ENCODE peak calls at places on chromosomes 2 and 18, in nine cellular contexts. Z, V, I, T, J, W, X, O and M are unnamed samples.

GRCh38 chr2:28437918-28438317 is 45.3 kb downstream of the FOSL2 start:
- DNase-seq in Z (no peak), V (no peak), I (no peak), T (no peak), J (no peak), W (no peak), X (no peak), O (no peak), M (no peak)

GRCh38 chr2:8312221-8312620 is 369.6 kb upstream of the ID2 start:
- DNase-seq in Z (no peak), V (no peak), I (no peak), T (no peak), J (no peak), W (no peak), X (no peak), O (no peak), M (no peak)

GRCh38 chr2:53247986-53248735 is 519.4 kb upstream of the CHAC2 start:
- DNase-seq in Z (no peak), V (no peak), I (no peak), T (no peak), J (no peak), W (no peak), X (no peak), O (no peak), M (no peak)

GRCh38 chr2:108615480-108616090 is 81.3 kb downstream of the LIMS1 start:
- DNase-seq in Z (no peak), V (no peak), I (no peak), T (no peak), J (no peak), W (no peak), X (no peak), O (no peak), M (no peak)

GRCh38 chr2:235567842-235568241 is 74.0 kb downstream of the AGAP1 start:
- DNase-seq in Z (no peak), V (no peak), I (no peak), T (no peak), J (no peak), W (no peak), X (no peak), O (no peak), M (no peak)

GRCh38 chr2:105919191-105919811 is 174.6 kb downstream of the NCK2 start:
- DNase-seq in Z (peak), V (no peak), I (peak), T (peak), J (peak), W (no peak), X (no peak), O (no peak), M (no peak)

GRCh38 chr2:133405252-133405651 is 163.0 kb downstream of the NCKAP5 start:
- DNase-seq in Z (no peak), V (no peak), I (no peak), T (no peak), J (no peak), W (no peak), X (no peak), O (no peak), M (no peak)

GRCh38 chr2:15730545-15731212 is 139.0 kb downstream of the DDX1 start:
- DNase-seq in Z (peak), V (no peak), I (no peak), T (peak), J (peak), W (peak), X (no peak), O (peak), M (peak)

GRCh38 chr18:58218111-58218510 is 174.1 kb downstream of the NEDD4L start:
- DNase-seq in Z (no peak), V (no peak), I (no peak), T (no peak), J (no peak), W (no peak), X (no peak), O (no peak), M (no peak)

GRCh38 chr18:12334280-12335262 is 26.5 kb downstream of the TUBB6 start:
- DNase-seq in Z (no peak), V (no peak), I (no peak), T (no peak), J (no peak), W (no peak), X (no peak), O (peak), M (no peak)

GRCh38 chr2:74867841-74868658 is 34.1 kb downstream of the HK2 start:
- DNase-seq in Z (no peak), V (no peak), I (no peak), T (no peak), J (no peak), W (no peak), X (no peak), O (no peak), M (no peak)

GRCh38 chr2:42723465-42723864 is 40.5 kb downstream of the OXER1 start:
- DNase-seq in Z (no peak), V (no peak), I (no peak), T (no peak), J (no peak), W (no peak), X (no peak), O (no peak), M (no peak)

GRCh38 chr2:120175000-120175581 is 48.1 kb downstream of the TMEM185B start:
- DNase-seq in Z (peak), V (peak), I (peak), T (peak), J (peak), W (no peak), X (no peak), O (peak), M (peak)

GRCh38 chr2:157898591-157898996 is 22.5 kb upstream of the ACVR1 start:
- DNase-seq in Z (no peak), V (no peak), I (no peak), T (no peak), J (peak), W (no peak), X (peak), O (peak), M (no peak)

GRCh38 chr18:49017813-49018552 is 67.2 kb upstream of the SMAD7 start:
- DNase-seq in Z (no peak), V (no peak), I (no peak), T (no peak), J (no peak), W (peak), X (no peak), O (no peak), M (no peak)

GRCh38 chr2:148990968-148991367 is 47.5 kb upstream of the LYPD6B start:
- DNase-seq in Z (peak), V (no peak), I (no peak), T (no peak), J (no peak), W (no peak), X (no peak), O (no peak), M (no peak)

GRCh38 chr2:234091883-234092282 is 41.4 kb downstream of the SPP2 start:
- DNase-seq in Z (no peak), V (no peak), I (no peak), T (no peak), J (no peak), W (no peak), X (no peak), O (peak), M (no peak)

GRCh38 chr2:6922201-6922656 is 5.0 kb downstream of the RNF144A start:
- DNase-seq in Z (no peak), V (no peak), I (no peak), T (no peak), J (no peak), W (no peak), X (no peak), O (peak), M (no peak)

GRCh38 chr18:9297007-9297393 is 37.6 kb upstream of the TWSG1 start:
- DNase-seq in Z (no peak), V (no peak), I (no peak), T (no peak), J (no peak), W (no peak), X (no peak), O (no peak), M (no peak)

GRCh38 chr2:3523551-3524041 is 4.3 kb upstream of the ADI1 start:
- DNase-seq in Z (no peak), V (no peak), I (no peak), T (no peak), J (no peak), W (no peak), X (no peak), O (no peak), M (no peak)

GRCh38 chr2:241739651-241740050 is 5.2 kb downstream of the D2HGDH start:
- DNase-seq in Z (no peak), V (no peak), I (no peak), T (no peak), J (no peak), W (no peak), X (peak), O (no peak), M (no peak)

GRCh38 chr18:80241919-80242777 is 5.2 kb downstream of the PARD6G start:
- DNase-seq in Z (no peak), V (no peak), I (no peak), T (no peak), J (no peak), W (no peak), X (no peak), O (no peak), M (no peak)

GRCh38 chr2:61357681-61358080 is 113.2 kb downstream of the USP34 start:
- DNase-seq in Z (no peak), V (no peak), I (no peak), T (no peak), J (no peak), W (peak), X (no peak), O (no peak), M (no peak)

GRCh38 chr2:194333091-194333490 is 1323.9 kb upstream of the SLC39A10 start:
- DNase-seq in Z (no peak), V (no peak), I (no peak), T (no peak), J (no peak), W (no peak), X (no peak), O (no peak), M (no peak)

GRCh38 chr2:202592580-202592979 is 42.2 kb upstream of the FAM117B start:
- DNase-seq in Z (no peak), V (no peak), I (no peak), T (no peak), J (no peak), W (no peak), X (no peak), O (no peak), M (no peak)

GRCh38 chr2:23545811-23546210 is 160.8 kb downstream of the KLHL29 start:
- DNase-seq in Z (peak), V (no peak), I (no peak), T (no peak), J (no peak), W (no peak), X (no peak), O (no peak), M (no peak)

GRCh38 chr2:187857826-187858225 is 303.6 kb upstream of the TFPI start:
- DNase-seq in Z (no peak), V (no peak), I (no peak), T (no peak), J (no peak), W (no peak), X (no peak), O (no peak), M (no peak)

GRCh38 chr2:17816396-17817245 is at the start of gene MSGN1:
- DNase-seq in Z (no peak), V (no peak), I (no peak), T (no peak), J (no peak), W (no peak), X (no peak), O (no peak), M (no peak)

GRCh38 chr18:49016648-49017539 is 66.1 kb upstream of the SMAD7 start:
- DNase-seq in Z (no peak), V (no peak), I (no peak), T (no peak), J (no peak), W (peak), X (no peak), O (peak), M (no peak)

GRCh38 chr2:142868281-142868762 is 9.1 kb upstream of the KYNU start:
- DNase-seq in Z (no peak), V (no peak), I (no peak), T (no peak), J (peak), W (peak), X (no peak), O (no peak), M (no peak)

GRCh38 chr2:240917009-240917683 is 11.0 kb downstream of the CROCC2 start:
- DNase-seq in Z (no peak), V (no peak), I (no peak), T (no peak), J (no peak), W (peak), X (no peak), O (no peak), M (no peak)

GRCh38 chr2:207479198-207479785 is 50.5 kb upstream of the CREB1 start:
- DNase-seq in Z (no peak), V (no peak), I (no peak), T (no peak), J (no peak), W (no peak), X (no peak), O (peak), M (no peak)

GRCh38 chr2:143282684-143283083 is 153.5 kb downstream of the ARHGAP15 start:
- DNase-seq in Z (no peak), V (peak), I (no peak), T (no peak), J (no peak), W (no peak), X (peak), O (peak), M (no peak)

GRCh38 chr2:236872015-236872414 is 213.7 kb upstream of the COPS8 start:
- DNase-seq in Z (no peak), V (no peak), I (no peak), T (no peak), J (no peak), W (peak), X (no peak), O (no peak), M (peak)

GRCh38 chr2:128406629-128407252 is 88.1 kb upstream of the HS6ST1 start:
- DNase-seq in Z (no peak), V (no peak), I (no peak), T (no peak), J (no peak), W (no peak), X (no peak), O (no peak), M (no peak)

GRCh38 chr2:46267616-46268015 is 29.6 kb upstream of the EPAS1 start:
- DNase-seq in Z (no peak), V (no peak), I (no peak), T (no peak), J (no peak), W (no peak), X (no peak), O (no peak), M (no peak)